ENCODE peak calls at places on chromosomes 13 and 19, in four cellular contexts. R is fibroblast of the aortic adventitia, K is coronary artery, B is GM23338. F is an unnamed sample.

GRCh38 chr13:101552797-101553196 is 100.3 kb downstream of the ITGBL1 start:
- DNase-seq in B (no peak), K (no peak), R (peak; percentile 77), F (peak; percentile 34)

GRCh38 chr19:42024622-42025111 is 30.6 kb upstream of the ATP1A3 start:
- DNase-seq in B (no peak), R (peak; percentile 66), K (no peak), F (peak; percentile 6)

GRCh38 chr19:57934820-57935665 is at the start of gene ZNF418:
- DNase-seq in K (no peak), R (peak; percentile 87), B (peak; percentile 98), F (peak; percentile 71)

GRCh38 chr13:50616101-50616500 is 227.4 kb downstream of the DLEU7 start:
- DNase-seq in B (no peak), R (peak; percentile 60), K (no peak), F (no peak)

GRCh38 chr19:38076337-38076736 is 147.7 kb downstream of the DPF1 start:
- DNase-seq in B (no peak), K (no peak), R (no peak), F (no peak)

GRCh38 chr13:20891034-20891433 is 11.5 kb downstream of the XPO4 start:
- DNase-seq in R (no peak), K (no peak), B (no peak), F (no peak)

GRCh38 chr19:13995017-13995728 is 10.9 kb downstream of the RFX1 start:
- DNase-seq in B (no peak), K (no peak), R (peak; percentile 60), F (peak; percentile 11)

GRCh38 chr13:110525328-110526319 is 35.9 kb downstream of the RAB20 start:
- DNase-seq in K (no peak), B (no peak), R (no peak), F (no peak)

GRCh38 chr19:11848594-11849263 is at the start of gene ZNF439:
- DNase-seq in R (peak; percentile 43), B (peak; percentile 97), K (peak; percentile 92), F (peak; percentile 3)

GRCh38 chr19:36489920-36490415 is 607 bp upstream of the ZNF566 start:
- DNase-seq in B (peak; percentile 97), K (peak; percentile 83), R (peak; percentile 97), F (peak; percentile 89)

GRCh38 chr19:15393963-15394362 is 14.4 kb upstream of the AKAP8 start:
- DNase-seq in B (no peak), K (no peak), R (peak; percentile 28), F (no peak)

GRCh38 chr13:59461411-59461810 is 702.3 kb downstream of the DIAPH3 start:
- DNase-seq in R (no peak), K (no peak), B (no peak), F (no peak)

GRCh38 chr13:39148513-39148961 is 110.3 kb downstream of the NHLRC3 start:
- DNase-seq in B (no peak), R (peak; percentile 40), K (no peak), F (peak; percentile 94)

GRCh38 chr19:54201172-54201701 is 579 bp downstream of the RPS9 start:
- DNase-seq in B (no peak), R (no peak), K (no peak), F (no peak)

GRCh38 chr19:54201980-54202379 is 1.3 kb downstream of the RPS9 start:
- DNase-seq in R (no peak), K (no peak), B (no peak), F (no peak)

GRCh38 chr19:54204767-54205468 is 4.3 kb downstream of the RPS9 start:
- DNase-seq in B (no peak), K (no peak), R (no peak), F (no peak)

GRCh38 chr19:54206030-54206830 is 5.6 kb downstream of the RPS9 start:
- DNase-seq in B (no peak), R (no peak), K (no peak), F (no peak)

DNA sequence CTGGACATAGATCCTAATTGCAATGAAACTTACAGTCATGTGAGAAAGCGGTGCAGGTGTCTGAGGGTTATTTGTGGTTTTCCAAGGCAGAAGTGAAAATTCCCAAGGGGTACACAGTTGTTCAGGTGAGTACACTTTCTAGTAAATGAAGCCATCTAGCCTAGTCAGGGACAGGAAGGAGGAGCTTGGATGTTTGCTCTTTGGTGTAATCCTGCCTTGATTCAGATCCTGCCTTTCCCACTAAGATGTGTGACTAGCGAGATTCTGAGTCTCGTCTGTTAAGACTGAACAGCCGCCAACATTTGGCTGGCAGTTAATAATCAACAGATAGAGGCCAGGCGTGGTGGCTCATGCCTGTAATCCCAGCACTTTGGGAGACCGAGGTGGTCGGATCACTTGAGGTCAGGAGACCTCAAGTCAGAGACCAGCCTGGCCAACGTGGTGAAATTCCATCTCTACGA is 2.5 kb downstream of the RPS9 start:
- DNase-seq in K (no peak), B (no peak), R (peak; percentile 30), F (no peak)
- H3K4me3 ChIP-seq in K (peak overlapping the region; percentile 80), B (peak overlapping the region; percentile 89), R (peak overlapping the region; percentile 71), F (no peak overlapping the region)

DNA sequence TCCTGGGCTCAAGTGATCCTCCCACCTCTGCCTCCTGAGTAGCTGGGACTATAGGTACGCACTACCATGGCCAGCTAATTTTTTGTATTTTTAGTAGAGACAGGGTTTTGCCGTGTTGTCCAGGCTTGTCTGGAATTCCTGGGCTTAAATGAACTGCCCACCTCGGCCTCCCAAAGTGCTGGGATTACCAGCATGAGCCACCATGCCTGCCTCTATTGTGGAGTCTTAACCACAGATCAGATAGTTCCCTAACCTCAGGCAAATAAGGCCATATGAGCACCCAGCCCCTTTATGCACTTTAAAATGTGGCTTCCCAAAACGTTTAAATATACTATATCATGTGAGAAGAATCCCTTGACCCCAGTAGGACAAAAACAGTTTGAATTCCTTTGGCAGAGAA is 16.4 kb downstream of the CNMD start:
- DNase-seq in K (no peak), R (no peak), B (no peak), F (no peak)
- TF ChIP-seq CTCF in K (no peak), R (no peak), B (no peak), F (no peak)

GRCh38 chr19:52557231-52557995 is 12.7 kb upstream of the ZNF701 start:
- DNase-seq in K (no peak), B (no peak), R (no peak), F (no peak)
- H3K4me3 ChIP-seq in K (no peak overlapping the region), B (no peak overlapping the region), R (no peak overlapping the region), F (no peak overlapping the region)

GRCh38 chr19:10419200-10419645 is 1.1 kb upstream of the PDE4A start:
- DNase-seq in B (no peak), K (no peak), R (no peak), F (no peak)
- TF ChIP-seq CTCF in B (no peak), K (no peak), R (no peak), F (no peak)

DNA sequence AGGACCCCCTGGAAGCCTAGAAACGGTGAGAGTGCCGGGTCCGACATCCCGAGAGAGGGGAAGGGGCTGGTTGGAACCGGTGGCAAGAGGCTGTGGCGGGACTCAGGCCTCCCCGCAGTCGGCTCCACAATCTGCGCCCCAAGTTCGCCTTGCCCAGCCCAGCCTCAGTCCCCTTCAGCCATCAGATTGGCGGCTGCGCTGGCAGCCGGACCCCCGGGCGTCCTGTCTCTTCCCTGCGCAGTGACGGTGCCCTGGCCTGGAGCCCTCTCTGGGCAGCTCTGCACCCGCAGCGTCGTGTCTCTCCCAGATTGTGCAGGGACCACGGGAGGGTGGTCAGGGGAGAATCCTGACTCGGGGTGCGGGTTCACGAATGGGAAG is 315 bp downstream of the ZNF492 start:
- DNase-seq in B (no peak), R (no peak), K (no peak), F (no peak)
- H3K4me3 ChIP-seq in B (no peak overlapping the region), R (peak overlapping the region; percentile 76), K (peak overlapping the region; percentile 76), F (peak overlapping the region; percentile 78)

DNA sequence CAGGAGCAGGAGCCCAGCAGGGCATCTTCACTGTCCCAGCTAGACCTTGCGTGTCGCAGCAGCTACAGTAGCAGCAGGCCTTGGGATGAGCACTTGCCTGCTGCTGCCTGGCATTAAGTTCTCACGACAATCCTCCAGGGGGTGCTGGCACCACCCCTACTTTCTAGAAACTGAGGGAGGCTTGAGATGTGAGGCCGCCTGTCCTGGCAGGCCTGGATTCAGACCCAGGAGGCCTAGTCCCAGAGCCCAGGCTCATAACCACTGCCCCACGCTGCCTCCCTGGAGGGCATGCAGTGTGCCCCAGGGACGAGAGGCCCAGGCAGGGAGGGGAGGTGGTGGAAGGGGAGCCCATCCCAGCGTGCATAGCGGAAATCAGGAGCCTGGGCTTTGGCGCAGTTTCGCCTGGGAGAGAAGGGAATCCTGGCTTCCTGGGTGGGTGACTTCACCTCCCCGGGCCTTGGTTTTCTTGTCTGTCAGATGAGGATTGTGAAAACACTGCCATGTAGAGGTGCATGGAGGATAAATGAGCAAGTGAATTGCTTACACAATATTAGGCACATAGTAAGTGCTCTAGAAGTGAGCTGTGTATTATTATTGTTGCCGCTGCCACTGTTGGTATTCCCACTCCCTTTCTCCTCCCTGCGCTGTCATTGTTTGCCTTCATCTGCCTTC is 26.1 kb downstream of the PPP5C start:
- DNase-seq in R (peak; percentile 41), B (peak; percentile 74), K (peak; percentile 72), F (no peak)
- TF ChIP-seq CTCF in R (peak; percentile 25), B (peak; percentile 61), K (no peak), F (peak; percentile 41)

GRCh38 chr19:45322744-45323281 is at the start of gene CKM:
- DNase-seq in R (no peak), B (no peak), K (no peak), F (no peak)
- H3K4me3 ChIP-seq in R (no peak within 1 kb of the TSS), B (peak within 1 kb of the TSS; percentile 59), K (peak within 1 kb of the TSS; percentile 32), F (no peak within 1 kb of the TSS)

DNA sequence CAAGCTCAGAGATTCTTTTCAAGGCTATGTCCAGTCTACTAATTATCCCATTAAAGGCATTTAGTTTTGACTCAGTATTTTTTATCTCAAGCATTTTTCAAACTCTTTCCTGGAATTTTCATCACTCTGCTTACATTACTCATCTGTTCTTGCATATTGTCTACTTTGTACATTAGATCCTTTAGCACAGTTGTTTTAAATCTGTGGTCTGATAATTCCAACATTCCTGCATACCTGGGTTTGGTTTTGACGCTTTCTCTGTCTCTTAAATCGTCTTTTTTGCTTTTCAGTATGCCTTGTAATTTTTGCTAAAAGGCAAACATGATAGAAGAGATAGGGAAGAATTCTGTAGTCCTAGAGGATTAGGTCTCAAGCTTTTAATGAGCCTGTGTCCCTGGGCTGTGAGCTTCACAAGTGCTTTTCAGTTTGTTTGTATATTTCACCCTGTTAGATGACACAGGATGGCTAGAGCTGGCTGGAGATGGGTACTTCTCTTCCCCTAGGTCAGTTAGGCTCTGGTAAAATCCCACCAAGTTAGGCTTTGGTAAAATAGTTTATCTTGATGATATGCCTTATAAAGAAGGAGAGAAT is 46.1 kb upstream of the GPC6 start:
- DNase-seq in K (no peak), B (no peak), R (peak; percentile 86), F (peak; percentile 32)
- TF ChIP-seq CTCF in K (no peak), B (no peak), R (no peak), F (no peak)

GRCh38 chr19:345320-345879 is 804 bp upstream of the MIER2 start:
- DNase-seq in R (no peak), K (no peak), B (no peak), F (no peak)
- H3K4me3 ChIP-seq in R (no peak overlapping the region), K (peak overlapping the region; percentile 98), B (peak overlapping the region; percentile 71), F (peak overlapping the region; percentile 62)